ENCODE peak calls at places on chromosomes 6 and 20, in five cellular contexts. W is prostate gland, P is heart right ventricle, D is lung, I is PC-3. U is an unnamed sample.
A peak's percentile ranks its signal among the peaks of the same experiment; 100 is the strongest.

GRCh38 chr6:46320505-46320904 is 149.7 kb upstream of the ENPP5 start:
- DNase-seq in D (no peak), I (no peak), P (no peak), W (no peak), U (no peak)

GRCh38 chr20:38392356-38392755 is 42.8 kb downstream of the SNHG17 start:
- DNase-seq in W (no peak), P (no peak), I (peak; percentile 33), D (no peak), U (no peak)

GRCh38 chr6:14464716-14465115 is 347.1 kb downstream of the CD83 start:
- DNase-seq in D (no peak), W (no peak), P (no peak), I (no peak), U (no peak)

GRCh38 chr6:130995783-130996447 is 67.1 kb downstream of the EPB41L2 start:
- DNase-seq in P (no peak), D (no peak), W (no peak), I (peak; percentile 51), U (no peak)

GRCh38 chr6:137353346-137353745 is 134.2 kb upstream of the IFNGR1 start:
- DNase-seq in P (no peak), I (no peak), D (no peak), W (no peak), U (no peak)

GRCh38 chr6:77298298-77298697 is 165.0 kb downstream of the HTR1B start:
- DNase-seq in D (no peak), W (no peak), I (peak; percentile 11), P (no peak), U (no peak)

GRCh38 chr6:35970181-35970580 is 49.3 kb upstream of the SRPK1 start:
- DNase-seq in D (no peak), P (no peak), W (no peak), I (peak; percentile 75), U (no peak)

GRCh38 chr20:62065669-62066338 is at the start of gene TAF4:
- DNase-seq in D (peak; percentile 77), W (peak; percentile 64), P (peak; percentile 81), I (peak; percentile 78), U (peak; percentile 83)

GRCh38 chr6:166771701-166772100 is 144.7 kb upstream of the RPS6KA2 start:
- DNase-seq in I (no peak), D (peak; percentile 13), P (no peak), W (no peak), U (no peak)

GRCh38 chr20:57613481-57613921 is 6.7 kb downstream of the ZBP1 start:
- DNase-seq in I (no peak), P (no peak), D (no peak), W (no peak), U (peak; percentile 56)

GRCh38 chr6:36863670-36864540 is 10.7 kb downstream of the PPIL1 start:
- DNase-seq in W (no peak), P (no peak), I (no peak), D (no peak), U (no peak)

GRCh38 chr20:19688031-19688806 is 69.8 kb upstream of the RIN2 start:
- DNase-seq in D (peak; percentile 65), P (peak; percentile 76), I (peak; percentile 92), W (peak; percentile 62), U (peak; percentile 84)

GRCh38 chr6:149477544-149477943 is 7.3 kb downstream of the ZC3H12D start:
- DNase-seq in P (no peak), D (no peak), I (no peak), W (no peak), U (no peak)

GRCh38 chr6:162478191-162478642 is 249.3 kb downstream of the PRKN start:
- DNase-seq in I (no peak), W (no peak), P (no peak), D (no peak), U (no peak)

GRCh38 chr6:123332070-123332469 is 304.7 kb downstream of the TRDN start:
- DNase-seq in I (no peak), W (no peak), D (no peak), P (no peak), U (no peak)

GRCh38 chr20:22583773-22584629 is at the start of gene FOXA2:
- DNase-seq in I (peak; percentile 63), D (peak; percentile 90), P (no peak), W (no peak), U (no peak)

GRCh38 chr6:162306616-162307015 is 420.9 kb downstream of the PRKN start:
- DNase-seq in W (no peak), P (no peak), I (no peak), D (no peak), U (no peak)

GRCh38 chr6:132011582-132011981 is 60.4 kb upstream of the CCN2 start:
- DNase-seq in D (no peak), I (no peak), P (no peak), W (no peak), U (no peak)

GRCh38 chr20:11431613-11432012 is 486.1 kb upstream of the BTBD3 start:
- DNase-seq in W (no peak), D (no peak), P (no peak), I (no peak), U (no peak)

GRCh38 chr6:155352812-155353211 is 38.5 kb upstream of the TFB1M start:
- DNase-seq in D (no peak), I (no peak), P (no peak), W (no peak), U (no peak)

GRCh38 chr6:136614994-136615393 is 64.8 kb upstream of the MAP7 start:
- DNase-seq in P (no peak), W (no peak), I (no peak), D (no peak), U (no peak)

GRCh38 chr20:40617594-40617993 is 71.4 kb downstream of the MAFB start:
- DNase-seq in D (peak; percentile 3), I (no peak), P (no peak), W (no peak), U (no peak)

GRCh38 chr6:91268941-91269340 is 682.1 kb upstream of the MAP3K7 start:
- DNase-seq in I (no peak), P (no peak), W (no peak), D (no peak), U (no peak)

GRCh38 chr20:5918856-5919633 is 31.3 kb downstream of the TRMT6 start:
- DNase-seq in I (peak; percentile 82), D (no peak), P (no peak), W (no peak), U (no peak)

GRCh38 chr6:63533026-63533425 is 39.3 kb upstream of the LOC128125822 start:
- DNase-seq in W (no peak), P (no peak), I (no peak), D (no peak), U (no peak)

GRCh38 chr20:19760371-19760721 is 2.3 kb downstream of the RIN2 start:
- DNase-seq in D (no peak), W (no peak), I (no peak), P (no peak), U (peak; percentile 43)

GRCh38 chr20:25459111-25459830 is 51.8 kb downstream of the GINS1 start:
- DNase-seq in W (no peak), P (no peak), I (no peak), D (no peak), U (no peak)

GRCh38 chr20:18986146-18986830 is 172.7 kb downstream of the SCP2D1 start:
- DNase-seq in W (no peak), D (no peak), P (no peak), I (peak; percentile 24), U (no peak)

GRCh38 chr20:45358282-45359068 is 4.5 kb upstream of the SYS1 start:
- DNase-seq in P (peak; percentile 60), D (peak; percentile 90), I (no peak), W (peak; percentile 66), U (peak; percentile 93)

GRCh38 chr20:52799130-52799529 is 173.0 kb upstream of the TSHZ2 start:
- DNase-seq in W (no peak), P (no peak), D (no peak), I (no peak), U (no peak)

GRCh38 chr20:45976132-45976531 is 4.1 kb upstream of the ZNF335 start:
- DNase-seq in I (no peak), D (no peak), P (no peak), W (no peak), U (no peak)

GRCh38 chr20:403582-403957 is 4.5 kb upstream of the RBCK1 start:
- DNase-seq in D (no peak), P (no peak), W (no peak), I (no peak), U (no peak)
- H3K4me3 ChIP-seq in D (no peak overlapping the region), P (no peak overlapping the region), W (no peak overlapping the region), I (no peak overlapping the region), U (no peak overlapping the region)

DNA sequence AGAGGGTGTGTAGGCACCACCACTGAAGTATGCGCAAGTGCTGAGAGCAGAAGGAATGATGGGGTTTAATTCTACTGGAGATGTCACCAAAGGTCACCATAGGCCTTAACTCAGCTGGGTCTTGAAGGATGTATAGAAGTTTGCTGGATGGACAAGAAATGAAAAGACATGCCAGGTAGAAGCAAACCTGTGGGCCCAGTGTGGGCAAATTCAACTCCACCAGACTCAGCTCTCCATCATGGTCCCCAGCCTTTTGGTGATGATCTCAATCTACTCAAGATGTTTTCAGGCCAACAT is 124.5 kb downstream of the SNX5 start:
- DNase-seq in W (no peak), I (no peak), D (no peak), P (no peak), U (no peak)
- H3K27ac ChIP-seq in W (peak overlapping the region; percentile 75), I (peak overlapping the region; percentile 86), D (no peak overlapping the region), P (peak overlapping the region; percentile 77), U (peak overlapping the region; percentile 89)

DNA sequence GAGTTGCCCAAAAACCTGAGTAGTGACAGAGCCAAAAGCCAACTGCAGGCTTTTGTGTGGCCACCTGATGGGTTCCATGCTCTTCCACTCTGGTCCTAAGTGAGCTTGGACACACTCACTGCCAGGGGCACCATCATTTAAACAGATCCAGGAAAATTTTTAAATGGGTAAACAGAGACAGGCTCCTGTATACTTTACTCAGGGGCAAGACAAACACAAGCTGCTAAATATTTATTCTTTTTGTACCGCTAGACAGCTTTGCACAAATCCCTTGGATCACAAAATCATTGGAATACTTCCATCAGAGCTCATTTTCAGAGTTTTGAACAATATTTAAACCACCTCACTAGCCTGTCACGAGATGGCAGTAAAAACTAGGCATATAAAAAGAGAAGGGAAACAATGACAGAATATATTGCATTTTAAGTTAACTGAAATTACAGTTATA is 31.4 kb downstream of the GCLC start:
- DNase-seq in P (no peak), W (peak; percentile 20), I (no peak), D (no peak), U (no peak)
- TF ChIP-seq CTCF in P (no peak), W (peak; percentile 28), I (no peak), D (no peak), U (no peak)

DNA sequence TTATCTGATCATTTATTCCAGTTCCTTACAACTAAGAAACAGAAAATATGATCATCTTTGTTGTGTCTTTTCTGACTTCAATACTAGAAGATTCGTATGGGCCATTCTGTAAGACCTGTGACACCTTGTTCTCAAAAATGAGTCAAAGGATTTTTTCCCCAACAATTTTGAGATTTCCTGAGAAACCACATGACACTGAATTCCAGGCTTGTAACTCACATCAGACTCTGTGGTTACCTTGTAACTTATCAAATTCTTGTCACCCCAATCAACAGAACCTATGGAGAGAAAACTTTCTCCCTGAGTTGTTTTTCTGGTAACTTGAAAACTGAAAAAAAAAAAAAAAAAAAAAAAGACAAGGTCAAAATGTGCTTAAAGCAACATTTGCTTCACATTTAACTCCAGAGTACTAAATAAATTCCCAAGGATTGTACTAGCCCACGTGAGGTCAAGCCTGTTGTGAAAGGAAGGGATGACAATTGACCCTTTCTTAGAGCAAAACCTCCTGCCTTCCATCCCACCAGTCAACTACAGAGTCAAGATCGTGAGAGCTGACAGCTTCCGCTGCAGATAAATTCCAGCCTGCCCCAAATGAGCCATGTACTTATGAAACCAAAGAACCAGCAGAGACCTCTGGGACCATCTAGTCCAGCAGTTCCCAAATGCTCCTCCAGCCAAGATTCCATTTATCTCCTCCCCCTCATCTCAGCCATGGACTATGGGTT is 140.3 kb downstream of the TBX18 start:
- DNase-seq in P (no peak), D (no peak), I (peak; percentile 77), W (no peak), U (no peak)
- H3K4me3 ChIP-seq in P (no peak overlapping the region), D (no peak overlapping the region), I (peak overlapping the region; percentile 84), W (no peak overlapping the region), U (no peak overlapping the region)